ENCODE peak calls at places on chromosomes 3 and 15, in nine cellular contexts. D, O, B, S, F, U, C, H and M are unnamed samples.

GRCh38 chr15:101692799-101693198 is 31.5 kb downstream of the TARS3 start:
- DNase-seq in D (no peak), O (no peak), B (no peak), S (no peak), F (no peak), U (peak), C (no peak), H (no peak), M (no peak)

GRCh38 chr15:86403221-86403620 is 323.6 kb downstream of the AGBL1 start:
- DNase-seq in D (no peak), O (no peak), B (no peak), S (no peak), F (no peak), U (no peak), C (no peak), H (no peak), M (no peak)

GRCh38 chr3:10552631-10552943 is 47.2 kb upstream of the ATP2B2 start:
- DNase-seq in D (no peak), O (no peak), B (no peak), S (no peak), F (no peak), U (no peak), C (no peak), H (no peak), M (no peak)

GRCh38 chr3:13365390-13366379 is 54.4 kb downstream of the NUP210 start:
- DNase-seq in D (no peak), O (no peak), B (no peak), S (no peak), F (no peak), U (no peak), C (no peak), H (peak), M (no peak)

GRCh38 chr3:45701167-45701867 is 12.1 kb downstream of the SACM1L start:
- DNase-seq in D (no peak), O (no peak), B (peak), S (no peak), F (no peak), U (no peak), C (no peak), H (no peak), M (no peak)

GRCh38 chr3:131218196-131218595 is 163.4 kb upstream of the NUDT16 start:
- DNase-seq in D (no peak), O (no peak), B (peak), S (no peak), F (no peak), U (peak), C (no peak), H (no peak), M (no peak)

GRCh38 chr3:181721369-181721768 is 9.6 kb downstream of the SOX2 start:
- DNase-seq in D (no peak), O (no peak), B (no peak), S (no peak), F (no peak), U (no peak), C (no peak), H (no peak), M (no peak)

GRCh38 chr3:156978471-156978961 is 152.4 kb downstream of the LEKR1 start:
- DNase-seq in D (no peak), O (no peak), B (peak), S (no peak), F (no peak), U (no peak), C (no peak), H (no peak), M (no peak)

GRCh38 chr3:160440687-160441086 is 8.9 kb downstream of the TRIM59 start:
- DNase-seq in D (no peak), O (no peak), B (no peak), S (no peak), F (no peak), U (no peak), C (no peak), H (no peak), M (no peak)

GRCh38 chr3:150344079-150344478 is 64.0 kb upstream of the TSC22D2 start:
- DNase-seq in D (no peak), O (no peak), B (no peak), S (no peak), F (no peak), U (no peak), C (no peak), H (no peak), M (no peak)

GRCh38 chr3:17074559-17074958 is 189.8 kb downstream of the PLCL2 start:
- DNase-seq in D (no peak), O (no peak), B (no peak), S (no peak), F (no peak), U (no peak), C (no peak), H (no peak), M (no peak)

GRCh38 chr15:49215768-49216739 is 46.0 kb downstream of the GALK2 start:
- DNase-seq in D (no peak), O (no peak), B (no peak), S (no peak), F (no peak), U (peak), C (no peak), H (peak), M (no peak)

GRCh38 chr3:11095932-11096265 is 58.4 kb upstream of the HRH1 start:
- DNase-seq in D (no peak), O (no peak), B (no peak), S (no peak), F (no peak), U (no peak), C (no peak), H (peak), M (no peak)